ENCODE peak calls at places on chromosomes 16 and 17, in six cellular contexts. One of them, this sample, is unnamed.

GRCh38 chr17:39193346-39193745 is 4.1 kb downstream of the CACNB1 start:
- DNase-seq in pulmonary artery endothelial cell: no peak
- DNase-seq in GM10248: no peak
- DNase-seq in endothelial cell: no peak
- DNase-seq in ovary: no peak
- DNase-seq in stimulated activated CD4-positive, alpha-beta T cell treated with anti-CD3 and anti-CD28 coated beads, Interleukin-1b, Interleukin-23, amount 100 ng/mL, for 4 hours: no peak
- DNase-seq in this sample: no peak

GRCh38 chr16:12317856-12318591 is 341.5 kb downstream of the SNX29 start:
- DNase-seq in stimulated activated CD4-positive, alpha-beta T cell treated with anti-CD3 and anti-CD28 coated beads, Interleukin-1b, Interleukin-23, amount 100 ng/mL, for 4 hours: no peak
- DNase-seq in ovary: no peak
- DNase-seq in endothelial cell: no peak
- DNase-seq in pulmonary artery endothelial cell: no peak
- DNase-seq in GM10248: no peak
- DNase-seq in this sample: no peak

GRCh38 chr17:40547079-40547784 is 18.0 kb downstream of the CCR7 start:
- DNase-seq in stimulated activated CD4-positive, alpha-beta T cell treated with anti-CD3 and anti-CD28 coated beads, Interleukin-1b, Interleukin-23, amount 100 ng/mL, for 4 hours: no peak
- DNase-seq in ovary: no peak
- DNase-seq in endothelial cell: no peak
- DNase-seq in pulmonary artery endothelial cell: no peak
- DNase-seq in GM10248: no peak
- DNase-seq in this sample: peak; percentile 91

GRCh38 chr17:42180922-42181850 is at the start of gene KCNH4:
- DNase-seq in endothelial cell: peak; percentile 63
- DNase-seq in pulmonary artery endothelial cell: peak; percentile 32
- DNase-seq in ovary: no peak
- DNase-seq in GM10248: peak; percentile 93
- DNase-seq in stimulated activated CD4-positive, alpha-beta T cell treated with anti-CD3 and anti-CD28 coated beads, Interleukin-1b, Interleukin-23, amount 100 ng/mL, for 4 hours: peak; percentile 85
- DNase-seq in this sample: peak; percentile 82

GRCh38 chr17:82815790-82816305 is 24.0 kb downstream of the ZNF750 start:
- DNase-seq in pulmonary artery endothelial cell: no peak
- DNase-seq in GM10248: no peak
- DNase-seq in stimulated activated CD4-positive, alpha-beta T cell treated with anti-CD3 and anti-CD28 coated beads, Interleukin-1b, Interleukin-23, amount 100 ng/mL, for 4 hours: no peak
- DNase-seq in ovary: no peak
- DNase-seq in endothelial cell: no peak
- DNase-seq in this sample: no peak

GRCh38 chr17:11122908-11123307 is 118.1 kb upstream of the SHISA6 start:
- DNase-seq in pulmonary artery endothelial cell: no peak
- DNase-seq in GM10248: no peak
- DNase-seq in ovary: peak; percentile 8
- DNase-seq in stimulated activated CD4-positive, alpha-beta T cell treated with anti-CD3 and anti-CD28 coated beads, Interleukin-1b, Interleukin-23, amount 100 ng/mL, for 4 hours: no peak
- DNase-seq in endothelial cell: no peak
- DNase-seq in this sample: no peak

GRCh38 chr16:66093217-66093616 is 273.3 kb upstream of the CDH5 start:
- DNase-seq in stimulated activated CD4-positive, alpha-beta T cell treated with anti-CD3 and anti-CD28 coated beads, Interleukin-1b, Interleukin-23, amount 100 ng/mL, for 4 hours: no peak
- DNase-seq in GM10248: no peak
- DNase-seq in endothelial cell: no peak
- DNase-seq in ovary: no peak
- DNase-seq in pulmonary artery endothelial cell: no peak
- DNase-seq in this sample: no peak

GRCh38 chr16:86789621-86790051 is 211.3 kb downstream of the FOXL1 start:
- DNase-seq in GM10248: no peak
- DNase-seq in ovary: no peak
- DNase-seq in pulmonary artery endothelial cell: no peak
- DNase-seq in stimulated activated CD4-positive, alpha-beta T cell treated with anti-CD3 and anti-CD28 coated beads, Interleukin-1b, Interleukin-23, amount 100 ng/mL, for 4 hours: no peak
- DNase-seq in endothelial cell: no peak
- DNase-seq in this sample: no peak